ENCODE peak calls at places on chromosomes 12 and 14, in eight cellular contexts. I is lower leg skin; L is CD8-positive, alpha-beta T cell; V is brain microvascular endothelial cell; M is HCT116; J is hepatocyte; N is cardiac fibroblast; R is lung. S is an unnamed sample.

GRCh38 chr12:100329800-100330199 is 27.1 kb upstream of the SLC17A8 start:
- DNase-seq in J (no peak), R (no peak), M (no peak), I (no peak), L (no peak), V (no peak), N (no peak), S (no peak)

GRCh38 chr12:93115198-93115601 is 186.1 kb upstream of the EEA1 start:
- DNase-seq in M (no peak), R (no peak), I (no peak), L (no peak), V (no peak), J (no peak), N (peak; percentile 58), S (no peak)

GRCh38 chr14:101061411-101062064 is 158.0 kb upstream of the RTL1 start:
- DNase-seq in V (no peak), N (no peak), L (no peak), J (no peak), M (no peak), R (no peak), I (no peak), S (no peak)

GRCh38 chr12:111102062-111102735 is 181.8 kb upstream of the MYL2 start:
- DNase-seq in V (no peak), L (no peak), R (no peak), J (no peak), M (no peak), N (no peak), I (no peak), S (no peak)

GRCh38 chr14:20499108-20499507 is 6.2 kb upstream of the RNASE10 start:
- DNase-seq in I (no peak), N (no peak), J (no peak), V (no peak), M (no peak), R (no peak), L (no peak), S (no peak)

GRCh38 chr12:111175404-111175803 is 193.5 kb downstream of the PHETA1 start:
- DNase-seq in N (no peak), M (no peak), L (no peak), V (no peak), R (no peak), J (no peak), I (no peak), S (no peak)

GRCh38 chr12:101963703-101964102 is 86.3 kb downstream of the DRAM1 start:
- DNase-seq in N (peak; percentile 12), J (no peak), V (no peak), I (no peak), M (no peak), R (no peak), L (no peak), S (no peak)

GRCh38 chr12:6618483-6618882 is 11.3 kb upstream of the CHD4 start:
- DNase-seq in J (no peak), L (no peak), V (no peak), R (no peak), I (no peak), M (no peak), N (no peak), S (no peak)

GRCh38 chr14:102622262-102622885 is 29.9 kb downstream of the RCOR1 start:
- DNase-seq in J (no peak), I (no peak), M (no peak), V (no peak), R (no peak), L (no peak), N (peak; percentile 29), S (no peak)

GRCh38 chr14:42961509-42961908 is 1354.8 kb downstream of the LRFN5 start:
- DNase-seq in M (no peak), V (no peak), J (no peak), R (no peak), L (no peak), I (no peak), N (no peak), S (no peak)

GRCh38 chr12:57216931-57217871 is 607 bp downstream of the NXPH4 start:
- DNase-seq in M (no peak), I (no peak), J (no peak), L (peak; percentile 54), R (no peak), V (no peak), N (peak; percentile 40), S (no peak)

GRCh38 chr14:93736378-93737014 is 51.8 kb downstream of the PRIMA1 start:
- DNase-seq in V (no peak), R (no peak), J (no peak), N (no peak), L (no peak), I (no peak), M (no peak), S (no peak)

GRCh38 chr14:47278233-47278842 is 397.1 kb downstream of the MDGA2 start:
- DNase-seq in R (peak; percentile 61), N (peak; percentile 23), I (no peak), V (peak; percentile 45), L (no peak), M (peak; percentile 3), J (peak; percentile 74), S (no peak)

GRCh38 chr12:111330800-111331752 is 37.8 kb downstream of the PHETA1 start:
- DNase-seq in M (peak; percentile 42), L (no peak), J (peak; percentile 65), N (peak; percentile 38), V (peak; percentile 12), R (no peak), I (no peak), S (no peak)

GRCh38 chr14:33118653-33119052 is 180.0 kb downstream of the NPAS3 start:
- DNase-seq in L (no peak), V (no peak), I (no peak), J (peak; percentile 26), R (no peak), N (no peak), M (no peak), S (no peak)

GRCh38 chr12:113860950-113861349 is 105.2 kb downstream of the RBM19 start:
- DNase-seq in V (peak; percentile 91), I (no peak), R (no peak), N (peak; percentile 94), M (no peak), J (peak; percentile 62), L (no peak), S (peak; percentile 72)

GRCh38 chr14:22276913-22277816 is 311.9 kb downstream of the DAD1 start:
- DNase-seq in M (peak; percentile 12), J (peak; percentile 50), L (no peak), V (no peak), N (peak; percentile 26), I (no peak), R (no peak), S (no peak)

GRCh38 chr14:21068521-21069387 is 1.4 kb upstream of the ARHGEF40 start:
- DNase-seq in V (peak; percentile 39), J (peak; percentile 80), N (peak; percentile 70), L (peak; percentile 66), I (no peak), R (peak; percentile 69), M (peak; percentile 36), S (no peak)

GRCh38 chr12:88946377-88946997 is 366.2 kb upstream of the KITLG start:
- DNase-seq in M (peak; percentile 64), L (no peak), J (no peak), V (peak; percentile 41), I (peak; percentile 26), N (peak; percentile 82), R (peak; percentile 34), S (peak; percentile 43)

GRCh38 chr12:69475237-69475984 is 5.2 kb downstream of the FRS2 start:
- DNase-seq in I (no peak), J (peak; percentile 11), M (no peak), V (peak; percentile 5), R (no peak), N (peak; percentile 82), L (no peak), S (peak; percentile 81)

GRCh38 chr12:53886996-53887395 is 51.6 kb upstream of the HOXC13 start:
- DNase-seq in R (no peak), J (no peak), V (no peak), I (no peak), M (no peak), L (no peak), N (no peak), S (no peak)
- TF ChIP-seq CTCF in R (no peak), J (no peak), V (no peak), I (no peak), M (no peak), L (no peak), N (no peak), S (no peak)

GRCh38 chr14:96581902-96582640 is 79.9 kb downstream of the PAPOLA start:
- DNase-seq in V (no peak), J (no peak), R (no peak), N (no peak), L (peak; percentile 42), I (no peak), M (no peak), S (no peak)
- H3K4me3 ChIP-seq in V (no peak overlapping the region), J (no peak overlapping the region), R (no peak overlapping the region), N (no peak overlapping the region), L (no peak overlapping the region), I (no peak overlapping the region), M (no peak overlapping the region), S (no peak overlapping the region)

GRCh38 chr14:99231850-99232401 is 40.1 kb downstream of the BCL11B start:
- DNase-seq in V (no peak), I (no peak), M (peak; percentile 15), J (peak; percentile 82), L (no peak), R (no peak), N (no peak), S (no peak)
- TF ChIP-seq CTCF in V (no peak), I (no peak), M (no peak), J (no peak), L (no peak), R (no peak), N (no peak), S (peak; percentile 1)

GRCh38 chr12:31895449-31896150 is 63.6 kb upstream of the RESF1 start:
- DNase-seq in V (no peak), N (no peak), I (no peak), L (no peak), R (no peak), M (no peak), J (no peak), S (no peak)
- H3K4me3 ChIP-seq in V (no peak overlapping the region), N (no peak overlapping the region), I (no peak overlapping the region), L (no peak overlapping the region), R (no peak overlapping the region), M (no peak overlapping the region), J (no peak overlapping the region), S (no peak overlapping the region)

S was measured in retinal pigment epithelial cell.